ENCODE peak calls at places on chromosomes 12 and 14, in six cellular contexts. A is neural progenitor cell, L is SK-N-SH, E is tibial artery, Z is left ventricle myocardium inferior, T is body of pancreas. V is an unnamed sample.
A peak's percentile ranks its signal among the peaks of the same experiment; 100 is the strongest.

GRCh38 chr14:74571901-74572828 is 39.9 kb downstream of the LTBP2 start:
- DNase-seq in E (peak; percentile 54), L (no peak), T (no peak), Z (no peak), A (no peak), V (peak; percentile 99)

GRCh38 chr12:124321040-124321481 is 26.2 kb downstream of the RFLNA start:
- DNase-seq in L (peak; percentile 77), Z (peak; percentile 68), A (peak; percentile 58), E (peak; percentile 60), T (peak; percentile 72), V (no peak)

GRCh38 chr12:62808166-62808879 is 126.6 kb downstream of the PPM1H start:
- DNase-seq in A (no peak), L (no peak), Z (no peak), T (no peak), E (no peak), V (no peak)

GRCh38 chr14:34872822-34873590 is 2.2 kb downstream of the BAZ1A start:
- DNase-seq in E (no peak), Z (no peak), L (no peak), A (peak; percentile 5), T (peak; percentile 24), V (no peak)

GRCh38 chr12:57166971-57167371 is 19.6 kb upstream of the LRP1-AS start:
- DNase-seq in L (no peak), T (no peak), E (no peak), A (no peak), Z (no peak), V (no peak)

GRCh38 chr14:68790656-68791077 is 2.2 kb downstream of the ZFP36L1 start:
- DNase-seq in E (no peak), A (no peak), L (no peak), Z (no peak), T (no peak), V (no peak)

GRCh38 chr12:111546758-111547383 is 52.2 kb downstream of the ATXN2 start:
- DNase-seq in Z (no peak), T (no peak), E (no peak), L (no peak), A (no peak), V (no peak)

GRCh38 chr14:76901171-76902055 is 75.2 kb downstream of the LRRC74A start:
- DNase-seq in E (no peak), T (no peak), A (no peak), L (no peak), Z (no peak), V (no peak)

GRCh38 chr12:104699489-104700194 is 242.9 kb downstream of the CHST11 start:
- DNase-seq in E (no peak), L (no peak), T (no peak), A (no peak), Z (no peak), V (no peak)

GRCh38 chr12:71639341-71639760 is 24.3 kb downstream of the ZFC3H1 start:
- DNase-seq in Z (no peak), E (no peak), A (peak; percentile 4), L (peak; percentile 10), T (no peak), V (no peak)

GRCh38 chr12:45166056-45166455 is 49.8 kb upstream of the ANO6 start:
- DNase-seq in A (no peak), L (no peak), T (no peak), E (no peak), Z (no peak), V (no peak)

GRCh38 chr14:61472025-61472672 is 150.8 kb downstream of the PRKCH start:
- DNase-seq in Z (peak; percentile 56), L (peak; percentile 75), E (peak; percentile 20), A (no peak), T (peak; percentile 5), V (peak; percentile 96)

DNA sequence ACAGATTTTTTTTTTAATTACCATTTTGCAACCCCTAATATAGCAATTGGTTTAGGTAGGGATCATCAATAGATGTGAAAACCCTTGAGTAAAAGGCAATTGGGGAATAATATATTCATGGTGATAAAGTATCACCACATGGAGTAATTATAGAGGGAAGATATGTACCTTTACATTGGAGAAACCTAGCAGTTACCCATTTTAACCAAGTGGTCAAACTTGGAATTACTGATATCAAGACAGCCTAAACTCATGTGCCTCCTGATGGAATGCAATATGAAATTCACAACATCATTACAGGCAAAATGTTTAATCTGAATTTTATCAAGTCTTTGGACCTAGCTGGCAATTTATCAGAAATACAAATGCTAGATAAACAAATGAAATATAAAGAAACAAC is 6.7 kb upstream of the SLC10A1 start:
- DNase-seq in T (no peak), E (no peak), L (no peak), Z (no peak), A (no peak), V (no peak)
- TF ChIP-seq CTCF in T (no peak), E (no peak), L (peak; percentile 23), Z (no peak), A (peak; percentile 23), V (no peak)

DNA sequence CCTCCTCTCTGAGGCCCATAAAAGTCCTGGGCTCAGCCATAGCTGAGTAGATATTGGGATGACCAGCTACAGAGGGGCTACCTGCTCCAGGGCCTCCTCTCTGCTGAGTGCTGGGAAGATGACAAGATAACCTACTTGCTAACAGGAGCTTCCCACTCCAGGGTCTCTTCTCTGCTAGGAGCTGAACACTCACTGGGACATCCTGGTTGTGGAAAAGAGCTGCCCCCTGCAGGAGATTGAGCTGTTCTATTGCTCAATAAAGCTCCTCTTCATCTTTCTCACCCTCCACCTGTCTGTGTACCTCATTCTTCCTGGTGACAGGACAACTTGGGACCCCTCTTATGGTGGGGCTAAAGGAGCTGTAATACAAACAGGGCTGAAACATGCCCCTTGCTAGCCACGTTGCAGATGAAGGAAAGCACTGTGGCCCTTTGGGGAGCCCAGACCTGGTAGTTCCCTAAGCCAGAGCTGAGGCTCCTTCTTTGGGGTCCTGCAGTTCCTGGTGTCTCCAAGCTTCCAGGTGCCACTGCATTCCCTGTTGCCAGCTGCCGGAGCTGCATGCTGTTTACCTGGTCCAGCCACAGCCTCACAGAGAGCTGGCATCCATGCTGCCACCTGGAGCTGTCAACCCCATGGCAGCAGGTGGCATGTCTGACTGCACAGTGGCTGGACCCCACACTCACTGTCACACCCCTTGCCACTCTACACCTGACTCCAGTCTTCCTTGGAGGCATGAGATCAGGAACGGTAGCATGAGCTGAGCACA is 598.5 kb upstream of the LMO3 start:
- DNase-seq in Z (no peak), E (no peak), A (no peak), L (no peak), T (no peak), V (no peak)
- H3K36me3 ChIP-seq in Z (no peaks in the 10 kb centered on the region), E (no peaks in the 10 kb centered on the region), A (no peaks in the 10 kb centered on the region), L (no peaks in the 10 kb centered on the region), T (no peaks in the 10 kb centered on the region), V (no peaks in the 10 kb centered on the region)

DNA sequence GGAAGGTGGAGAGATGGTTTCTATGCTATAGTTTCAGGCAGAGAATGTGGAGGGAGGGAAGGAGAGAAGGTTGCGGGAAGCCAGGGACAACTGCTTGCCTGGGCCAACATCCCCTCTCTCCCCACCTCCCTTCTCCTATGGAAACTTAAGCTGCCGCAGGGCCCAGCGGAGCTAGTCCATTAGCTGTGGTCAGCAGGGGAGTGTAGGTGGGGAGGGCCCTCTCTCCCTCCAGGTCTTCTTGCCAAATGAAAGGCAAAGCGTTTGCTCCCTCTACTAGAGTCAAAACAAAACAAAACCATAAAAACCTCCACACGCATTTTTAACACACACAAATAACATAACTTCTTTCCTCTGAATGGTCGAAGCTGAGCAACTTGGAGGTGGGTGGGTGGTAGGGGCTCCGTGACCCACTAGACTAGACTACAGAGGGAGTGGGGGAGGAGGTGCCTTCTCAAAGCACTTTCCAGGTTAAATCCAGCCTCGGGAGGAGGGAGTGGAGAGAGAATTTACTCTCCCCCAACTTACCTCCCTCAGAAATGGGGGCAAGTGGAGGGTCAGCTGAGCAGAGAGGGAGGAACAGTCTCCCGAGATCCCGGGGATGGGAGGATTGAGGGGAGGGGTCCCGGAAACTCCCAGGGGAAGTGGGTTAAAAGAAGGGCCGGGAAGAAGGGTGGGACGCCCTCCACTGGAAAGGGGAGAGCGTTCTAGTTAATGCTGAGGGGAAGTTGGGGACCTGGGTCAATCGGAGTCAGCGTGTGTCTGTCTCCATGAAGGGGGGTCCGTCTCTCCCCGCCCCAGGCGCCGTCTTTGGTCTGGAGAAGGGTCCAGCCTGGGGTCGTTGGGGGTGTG is 4.6 kb upstream of the CACNB3 start:
- DNase-seq in L (no peak), Z (no peak), T (no peak), E (no peak), A (peak; percentile 70), V (no peak)
- TF ChIP-seq CTCF in L (no peak), Z (no peak), T (no peak), E (no peak), A (peak; percentile 9), V (peak; percentile 24)

GRCh38 chr12:118160536-118160935 is 24.6 kb downstream of the PEBP1 start:
- DNase-seq in T (no peak), A (no peak), L (no peak), E (no peak), Z (no peak), V (no peak)

GRCh38 chr12:118166946-118167345 is 31.0 kb downstream of the PEBP1 start:
- DNase-seq in T (no peak), Z (no peak), L (no peak), E (no peak), A (no peak), V (no peak)

GRCh38 chr12:118164798-118165486 is 29.0 kb downstream of the PEBP1 start:
- DNase-seq in L (peak; percentile 56), Z (no peak), T (peak; percentile 29), E (no peak), A (peak; percentile 67), V (no peak)
- H3K36me3 ChIP-seq in L (peaks cover 49% of the 10 kb centered on the region), Z (peaks cover 56% of the 10 kb centered on the region), T (no peaks in the 10 kb centered on the region), E (peaks cover 66% of the 10 kb centered on the region), A (no peaks in the 10 kb centered on the region), V (peaks cover 6% of the 10 kb centered on the region)

DNA sequence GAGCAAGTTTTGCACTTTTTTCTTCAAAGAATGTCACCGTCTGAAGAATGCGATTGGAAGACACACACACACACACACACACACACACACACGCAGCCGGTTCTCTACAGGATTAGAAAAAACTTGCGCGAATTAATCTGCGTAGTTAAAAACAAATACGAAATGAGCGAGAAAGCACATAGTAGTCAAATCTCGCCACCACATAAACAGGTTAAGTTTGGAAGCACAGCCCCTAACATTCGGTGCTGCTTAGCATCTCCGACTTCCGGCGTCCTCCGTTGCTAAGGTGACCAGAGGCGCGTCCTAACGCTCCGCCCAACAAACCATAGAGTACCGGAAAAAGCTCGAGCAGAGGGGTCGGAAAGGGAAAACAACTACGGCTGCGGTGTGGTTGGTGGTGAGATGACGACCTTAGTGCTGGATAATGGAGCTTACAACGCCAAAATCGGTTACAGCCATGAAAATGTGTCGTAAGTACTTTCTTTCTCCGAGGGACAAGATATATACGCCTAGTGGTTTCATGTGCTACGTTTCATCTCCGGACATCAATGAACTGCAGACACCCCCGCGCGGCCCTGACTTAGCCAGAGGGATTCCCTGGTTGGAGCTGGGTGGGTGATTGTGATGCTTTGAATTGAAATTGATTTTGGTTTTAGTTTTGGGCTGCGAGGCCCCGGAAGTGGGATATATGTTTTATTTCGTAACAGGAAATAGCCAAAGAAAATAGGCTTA is at the start of gene ACTR6:
- DNase-seq in T (peak; percentile 95), L (peak; percentile 90), A (peak; percentile 97), Z (peak; percentile 95), E (peak; percentile 96), V (peak; percentile 74)
- TF ChIP-seq CTCF in T (peak; percentile 33), L (no peak), A (no peak), Z (no peak), E (peak; percentile 20), V (no peak)

V was measured in BJ.